ENCODE peak calls at places on chromosomes 12 and 14, in nine cellular contexts. N is esophagus squamous epithelium, E is adipocyte, S is uterus, X is AG04450, A is body of pancreas, Q is left ventricle myocardium inferior, K is H9, G is mesenchymal stem cell. U is an unnamed sample. For H3K9me3, the result is how much of the 10 kb centered on the place peaks cover.

GRCh38 chr12:119425623-119426022 is 91.1 kb downstream of the CCDC60 start:
- DNase-seq in N (no peak), X (no peak), S (no peak), E (no peak), G (no peak), A (no peak), K (no peak), Q (no peak), U (no peak)

GRCh38 chr12:122148657-122149056 is 25.4 kb downstream of the IL31 start:
- DNase-seq in S (no peak), A (no peak), X (peak), Q (no peak), K (no peak), N (no peak), G (no peak), E (no peak), U (no peak)

GRCh38 chr14:29822430-29822709 is 105.3 kb downstream of the PRKD1 start:
- DNase-seq in Q (no peak), A (no peak), N (no peak), X (no peak), S (no peak), E (peak), G (peak), K (no peak), U (no peak)

GRCh38 chr12:116916714-116917114 is 6.0 kb downstream of the FBXW8 start:
- DNase-seq in G (peak), A (peak), N (no peak), S (no peak), K (no peak), X (peak), E (peak), Q (no peak), U (peak)

GRCh38 chr12:15851919-15852318 is 30.3 kb upstream of the STRAP start:
- DNase-seq in K (no peak), Q (no peak), G (no peak), E (no peak), X (no peak), N (no peak), A (no peak), S (no peak), U (no peak)

GRCh38 chr12:87428701-87429277 is 600.4 kb downstream of the C12orf50 start:
- DNase-seq in X (no peak), Q (no peak), G (peak), N (no peak), K (no peak), A (no peak), E (peak), S (no peak), U (no peak)

GRCh38 chr12:8742501-8742900 is 44.7 kb downstream of the RIMKLB start:
- DNase-seq in N (no peak), K (no peak), E (peak), Q (no peak), G (peak), X (peak), S (no peak), A (no peak), U (no peak)

GRCh38 chr14:101359221-101360044 is 201.9 kb upstream of the DIO3 start:
- DNase-seq in E (no peak), X (no peak), N (no peak), G (no peak), Q (peak), A (peak), K (no peak), S (peak), U (no peak)

GRCh38 chr14:78455896-78456435 is 285.8 kb downstream of the NRXN3 start:
- DNase-seq in X (no peak), S (no peak), E (no peak), Q (no peak), A (no peak), N (no peak), K (no peak), G (no peak), U (no peak)

GRCh38 chr14:91388551-91388975 is 29.1 kb downstream of the CCDC88C start:
- DNase-seq in Q (no peak), A (no peak), G (peak), S (no peak), K (no peak), E (no peak), N (no peak), X (no peak), U (no peak)

GRCh38 chr12:40775681-40776080 is 83.4 kb downstream of the CNTN1 start:
- DNase-seq in G (no peak), S (no peak), X (no peak), Q (no peak), N (no peak), A (no peak), E (no peak), K (no peak), U (no peak)

GRCh38 chr12:116556964-116557706 is 2.0 kb upstream of the MAP1LC3B2 start:
- DNase-seq in A (no peak), K (no peak), N (no peak), G (peak), E (peak), Q (no peak), X (no peak), S (no peak), U (no peak)

GRCh38 chr12:32821293-32822089 is 65.8 kb upstream of the YARS2 start:
- DNase-seq in E (no peak), N (no peak), G (peak), X (no peak), Q (no peak), K (no peak), A (no peak), S (no peak), U (no peak)

GRCh38 chr14:69108358-69108757 is 44.6 kb downstream of the DCAF5 start:
- DNase-seq in Q (no peak), K (no peak), G (no peak), E (no peak), N (no peak), A (no peak), X (no peak), S (no peak), U (no peak)

GRCh38 chr14:28571636-28572035 is 195.0 kb upstream of the FOXG1 start:
- DNase-seq in Q (no peak), S (no peak), X (no peak), K (no peak), A (no peak), G (no peak), N (no peak), E (peak), U (no peak)

GRCh38 chr12:68636268-68636667 is 25.6 kb downstream of the RAP1B start:
- DNase-seq in E (peak), N (no peak), K (no peak), A (no peak), S (no peak), Q (no peak), X (no peak), G (peak), U (no peak)

GRCh38 chr14:97217094-97217885 is 420.1 kb downstream of the VRK1 start:
- DNase-seq in K (peak), G (no peak), S (no peak), X (no peak), A (no peak), Q (no peak), E (no peak), N (no peak), U (peak)

GRCh38 chr12:18383203-18383602 is 121.9 kb downstream of the PIK3C2G start:
- DNase-seq in K (no peak), N (no peak), Q (no peak), X (peak), E (peak), A (no peak), S (no peak), G (peak), U (no peak)

GRCh38 chr14:32696325-32697101 is 242.2 kb upstream of the NPAS3 start:
- DNase-seq in S (no peak), X (no peak), A (no peak), N (no peak), K (no peak), Q (no peak), E (no peak), G (no peak), U (no peak)

GRCh38 chr12:57764662-57765002 is 2.2 kb downstream of the CYP27B1 start:
- DNase-seq in E (no peak), K (peak), G (no peak), Q (no peak), X (no peak), N (no peak), S (no peak), A (peak), U (no peak)

GRCh38 chr14:50191499-50191898 is 39.9 kb downstream of the SOS2 start:
- DNase-seq in X (no peak), A (no peak), E (no peak), N (no peak), Q (no peak), S (no peak), G (no peak), K (no peak), U (no peak)

GRCh38 chr12:5966486-5967095 is 21.5 kb upstream of the ANO2 start:
- DNase-seq in X (no peak), N (no peak), S (no peak), E (no peak), Q (no peak), K (no peak), A (no peak), G (no peak), U (peak)

GRCh38 chr14:48792376-48793024 is 793.7 kb downstream of the RPS29 start:
- DNase-seq in G (peak), E (no peak), A (no peak), K (peak), X (no peak), Q (no peak), S (no peak), N (no peak), U (peak)

GRCh38 chr12:48237048-48237630 is 34.0 kb upstream of the OR10AD1 start:
- DNase-seq in Q (no peak), N (no peak), A (no peak), K (no peak), X (no peak), E (no peak), G (no peak), S (no peak), U (no peak)

GRCh38 chr12:31238764-31239387 is 87.1 kb downstream of the SINHCAF start:
- DNase-seq in N (no peak), G (peak), S (peak), A (peak), K (peak), E (peak), X (no peak), Q (peak), U (peak)

GRCh38 chr14:56555921-56556570 is 23.6 kb upstream of the TMEM260 start:
- DNase-seq in X (no peak), N (no peak), A (no peak), K (no peak), G (peak), E (peak), Q (no peak), S (no peak), U (no peak)

GRCh38 chr12:68894276-68894855 is 38.6 kb downstream of the CPM start:
- DNase-seq in A (no peak), S (no peak), X (no peak), N (no peak), Q (no peak), G (no peak), K (no peak), E (no peak), U (no peak)

GRCh38 chr12:75020068-75020557 is 189.5 kb downstream of the KCNC2 start:
- DNase-seq in X (no peak), E (no peak), G (peak), A (no peak), K (no peak), N (no peak), S (no peak), Q (no peak), U (no peak)
- H3K9me3 ChIP-seq in X (under half), E (half or more), G (half or more), A (under half), K (under half), N (under half), S (under half), Q (half or more), U (under half)

GRCh38 chr14:26808407-26808806 is 210.6 kb upstream of the NOVA1 start:
- DNase-seq in A (no peak), Q (no peak), S (no peak), X (no peak), E (peak), G (no peak), N (no peak), K (no peak), U (no peak)
- H3K9me3 ChIP-seq in A (under half), Q (under half), S (under half), X (under half), E (under half), G (under half), N (under half), K (under half), U (under half)

DNA sequence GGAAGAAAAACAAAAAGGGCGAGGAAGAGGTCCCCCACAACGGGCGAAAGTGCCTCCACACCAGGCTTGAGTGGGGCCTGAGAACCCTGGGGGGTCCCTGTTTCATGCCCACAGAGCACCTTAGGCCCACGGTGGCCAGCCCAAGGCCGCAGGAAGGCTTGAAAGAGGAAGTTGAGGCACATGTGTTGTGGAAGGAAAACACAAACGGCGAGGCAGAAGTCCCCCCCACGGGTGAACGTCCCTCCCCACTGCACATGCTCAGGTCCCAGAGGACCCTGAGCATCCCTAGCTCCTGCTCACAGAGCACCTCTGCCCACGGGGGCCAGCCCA is 371.5 kb downstream of the ALG10 start:
- DNase-seq in K (no peak), Q (peak), A (no peak), S (no peak), G (no peak), N (no peak), X (no peak), E (no peak), U (no peak)
- H3K9me3 ChIP-seq in K (half or more), Q (half or more), A (under half), S (under half), G (under half), N (half or more), X (half or more), E (under half), U (under half)

GRCh38 chr14:42779024-42779423 is 1172.3 kb downstream of the LRFN5 start:
- DNase-seq in G (peak), E (no peak), A (no peak), Q (no peak), N (no peak), S (no peak), X (peak), K (no peak), U (no peak)
- H3K9me3 ChIP-seq in G (under half), E (under half), A (under half), Q (under half), N (under half), S (under half), X (under half), K (under half), U (under half)

GRCh38 chr14:92928961-92929688 is 6.2 kb downstream of the CHGA start:
- DNase-seq in S (no peak), K (no peak), E (no peak), Q (no peak), X (no peak), N (no peak), A (no peak), G (no peak), U (no peak)
- H3K9me3 ChIP-seq in S (under half), K (under half), E (under half), Q (under half), X (under half), N (under half), A (under half), G (under half), U (under half)

GRCh38 chr12:43750814-43751213 is 7.8 kb downstream of the PUS7L start:
- DNase-seq in N (no peak), S (no peak), K (no peak), G (no peak), E (no peak), X (no peak), A (no peak), Q (no peak), U (no peak)
- H3K9me3 ChIP-seq in N (under half), S (under half), K (under half), G (under half), E (under half), X (under half), A (under half), Q (under half), U (under half)

DNA sequence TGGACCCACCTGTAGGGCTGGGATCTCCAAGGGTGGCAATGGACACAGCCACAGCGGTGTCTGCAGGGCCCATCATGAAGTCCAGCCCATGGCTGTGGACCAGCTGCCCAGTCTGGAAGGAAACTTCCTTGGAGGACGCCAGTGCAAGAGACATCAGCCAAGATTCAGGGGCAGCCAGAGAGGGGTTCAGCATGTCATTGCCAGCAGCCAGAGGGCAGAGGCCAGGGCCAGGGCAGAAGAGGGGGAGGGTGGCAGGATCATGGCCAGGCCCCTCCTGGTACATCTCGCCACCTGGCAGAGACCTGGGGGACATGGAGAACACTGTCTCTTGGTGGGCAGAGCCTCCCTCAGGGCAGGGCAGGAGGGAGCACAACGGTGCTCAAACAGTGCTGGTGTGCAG is 10.2 kb downstream of the ANHX start:
- DNase-seq in G (no peak), A (no peak), Q (no peak), X (no peak), S (no peak), K (no peak), N (no peak), E (no peak), U (peak)
- H3K9me3 ChIP-seq in G (under half), A (under half), Q (half or more), X (half or more), S (under half), K (half or more), N (under half), E (under half), U (half or more)

GRCh38 chr14:94348836-94349235 is 25.7 kb upstream of the SERPINA6 start:
- DNase-seq in S (no peak), G (no peak), K (no peak), E (no peak), Q (no peak), N (no peak), X (no peak), A (no peak), U (no peak)

GRCh38 chr14:94346841-94347240 is 23.7 kb upstream of the SERPINA6 start:
- DNase-seq in E (no peak), N (no peak), Q (no peak), S (no peak), K (no peak), G (no peak), X (no peak), A (no peak), U (no peak)

GRCh38 chr14:94344389-94344788 is 21.3 kb upstream of the SERPINA6 start:
- DNase-seq in X (no peak), G (no peak), N (no peak), Q (no peak), S (no peak), K (no peak), E (no peak), A (no peak), U (no peak)

GRCh38 chr14:94345344-94346072 is 22.4 kb upstream of the SERPINA6 start:
- DNase-seq in S (no peak), A (no peak), G (peak), N (no peak), K (no peak), X (peak), E (peak), Q (no peak), U (no peak)

GRCh38 chr14:94349276-94349675 is 26.1 kb upstream of the SERPINA6 start:
- DNase-seq in A (no peak), N (no peak), K (no peak), G (no peak), E (no peak), Q (no peak), X (no peak), S (no peak), U (no peak)
- H3K9me3 ChIP-seq in A (under half), N (under half), K (under half), G (under half), E (under half), Q (under half), X (under half), S (under half), U (under half)